ENCODE peak calls at places on chromosomes 11 and 22, in six cellular contexts. E is NCI-H187 treated with DMSO at 0.1 percent for 48 hours; A is LoVo; K is Kasumi-1; Z is uterus; B is stimulated activated CD4-positive, alpha-beta T cell treated with anti-CD3 and anti-CD28 coated beads, Interleukin-2, amount 100 ng/mL, for 48 hours. M is an unnamed sample.

GRCh38 chr22:23762866-23763578 is at the start of gene C22orf15:
- DNase-seq in E (no peak), A (no peak), Z (no peak), K (peak), B (no peak), M (no peak)

GRCh38 chr22:41827671-41828070 is 5.2 kb upstream of the SREBF2 start:
- DNase-seq in E (no peak), A (no peak), B (no peak), Z (no peak), K (no peak), M (no peak)

GRCh38 chr11:10807629-10808552 is 835 bp downstream of the EIF4G2 start:
- DNase-seq in E (no peak), B (peak), K (peak), A (peak), Z (peak), M (peak)

GRCh38 chr11:26950260-26950719 is 43.6 kb upstream of the FIBIN start:
- DNase-seq in B (no peak), Z (no peak), E (no peak), A (no peak), K (no peak), M (no peak)

GRCh38 chr11:1043563-1044096 is 7.1 kb upstream of the MUC6 start:
- DNase-seq in K (no peak), B (no peak), E (no peak), A (no peak), Z (no peak), M (no peak)

GRCh38 chr11:11478687-11479086 is 125.6 kb upstream of the CSNK2A3 start:
- DNase-seq in B (no peak), K (no peak), A (no peak), Z (no peak), E (no peak), M (no peak)

GRCh38 chr22:35299217-35299716 is 427 bp upstream of the TOM1 start:
- DNase-seq in A (no peak), B (no peak), Z (no peak), K (peak), E (no peak), M (no peak)

GRCh38 chr22:40567106-40567505 is 69.4 kb downstream of the MRTFA start:
- DNase-seq in B (no peak), Z (no peak), K (no peak), E (no peak), A (no peak), M (no peak)

GRCh38 chr11:7341551-7341950 is 89.8 kb downstream of the SYT9 start:
- DNase-seq in Z (no peak), K (no peak), A (no peak), B (no peak), E (no peak), M (no peak)

GRCh38 chr11:72676874-72677341 is 2.7 kb upstream of the PDE2A start:
- DNase-seq in B (peak), K (peak), A (peak), E (no peak), Z (no peak), M (peak)

GRCh38 chr11:133520707-133521106 is 11.6 kb downstream of the OPCML start:
- DNase-seq in K (no peak), E (no peak), Z (no peak), B (no peak), A (no peak), M (no peak)

GRCh38 chr11:43021466-43021865 is 290.3 kb upstream of the API5 start:
- DNase-seq in K (peak), A (no peak), B (no peak), E (no peak), Z (no peak), M (no peak)

GRCh38 chr11:34147581-34147980 is 42.2 kb downstream of the NAT10 start:
- DNase-seq in A (no peak), B (no peak), K (no peak), E (no peak), Z (no peak), M (no peak)

GRCh38 chr22:19207902-19208283 is 29.4 kb upstream of the SLC25A1 start:
- DNase-seq in E (no peak), A (no peak), Z (no peak), K (no peak), B (no peak), M (no peak)

GRCh38 chr11:116033931-116034553 is 529.8 kb upstream of the CADM1 start:
- DNase-seq in B (no peak), K (no peak), Z (no peak), A (no peak), E (peak), M (no peak)

GRCh38 chr11:117825538-117826359 is 1.2 kb upstream of the FXYD2 start:
- DNase-seq in B (no peak), Z (peak), A (no peak), K (no peak), E (no peak), M (no peak)

GRCh38 chr11:116513894-116514293 is 258.9 kb downstream of the BUD13 start:
- DNase-seq in B (peak), K (peak), Z (no peak), A (peak), E (no peak), M (peak)

GRCh38 chr11:106331163-106331562 is 253.7 kb downstream of the AASDHPPT start:
- DNase-seq in B (no peak), A (no peak), K (no peak), E (no peak), Z (no peak), M (no peak)

GRCh38 chr11:92296138-92296515 is 71.5 kb downstream of the FAT3 start:
- DNase-seq in K (no peak), E (no peak), B (no peak), Z (no peak), A (no peak), M (no peak)

GRCh38 chr11:35012467-35013191 is 96.2 kb downstream of the PDHX start:
- DNase-seq in Z (no peak), A (no peak), K (no peak), E (no peak), B (peak), M (no peak)

GRCh38 chr11:122195790-122196189 is 79.8 kb upstream of the BLID start:
- DNase-seq in E (no peak), K (no peak), A (no peak), B (no peak), Z (no peak), M (no peak)

GRCh38 chr11:45180888-45181594 is 34.6 kb downstream of the PRDM11 start:
- DNase-seq in Z (peak), B (no peak), E (no peak), A (peak), K (peak), M (peak)

GRCh38 chr11:114398303-114398920 is 1.9 kb downstream of the C11orf71 start:
- DNase-seq in Z (no peak), E (no peak), A (no peak), K (no peak), B (no peak), M (no peak)

GRCh38 chr11:103297900-103298299 is 188.7 kb downstream of the DYNC2H1 start:
- DNase-seq in B (no peak), K (no peak), Z (no peak), A (no peak), E (no peak), M (no peak)

GRCh38 chr11:116336540-116336939 is 436.2 kb downstream of the BUD13 start:
- DNase-seq in B (no peak), A (no peak), E (no peak), K (no peak), Z (no peak), M (no peak)

GRCh38 chr22:24759765-24760164 is 14.8 kb downstream of the PIWIL3 start:
- DNase-seq in K (no peak), A (no peak), B (no peak), Z (no peak), E (no peak), M (no peak)

GRCh38 chr11:128448981-128449713 is 138.2 kb downstream of the ETS1 start:
- DNase-seq in E (no peak), Z (no peak), A (no peak), K (no peak), B (no peak), M (no peak)

GRCh38 chr11:22666700-22667439 is 459 bp downstream of the GAS2 start:
- DNase-seq in K (no peak), E (no peak), Z (no peak), A (no peak), B (no peak), M (peak)